ENCODE peak calls at places on chromosomes 6 and 20, in six cellular contexts. E is hepatocyte, B is upper lobe of right lung, I is ovary, G is adrenal gland, F is IMR-90. L is an unnamed sample.

GRCh38 chr20:4468114-4468513 is 253.6 kb upstream of the PRND start:
- DNase-seq in I (no peak), F (peak; percentile 8), B (no peak), E (no peak), G (no peak), L (no peak)

GRCh38 chr6:156917213-156917612 is 140.0 kb downstream of the ARID1B start:
- DNase-seq in G (no peak), E (no peak), B (no peak), F (no peak), I (no peak), L (no peak)

GRCh38 chr6:52663120-52663934 is 7.6 kb upstream of the TMEM14A start:
- DNase-seq in G (peak; percentile 69), B (no peak), F (peak; percentile 80), E (peak; percentile 83), I (peak; percentile 64), L (peak; percentile 39)

GRCh38 chr6:145244712-145245111 is 490.6 kb downstream of the EPM2A start:
- DNase-seq in F (no peak), B (no peak), E (peak; percentile 21), I (no peak), G (no peak), L (no peak)

GRCh38 chr6:45608252-45608911 is 230.6 kb upstream of the SUPT3H start:
- DNase-seq in B (no peak), I (no peak), F (peak; percentile 15), E (no peak), G (no peak), L (no peak)

GRCh38 chr6:2186516-2186915 is 58.9 kb downstream of the GMDS start:
- DNase-seq in F (no peak), B (no peak), G (no peak), I (no peak), E (no peak), L (no peak)

GRCh38 chr6:79719248-79719975 is 88.3 kb downstream of the SH3BGRL2 start:
- DNase-seq in I (no peak), B (no peak), G (no peak), E (no peak), F (peak; percentile 41), L (peak; percentile 13)

GRCh38 chr6:74609857-74610256 is 596.0 kb downstream of the COL12A1 start:
- DNase-seq in I (no peak), F (no peak), B (no peak), G (no peak), E (no peak), L (no peak)

GRCh38 chr6:144007779-144008500 is at the start of gene PLAGL1:
- DNase-seq in F (peak; percentile 55), E (peak; percentile 68), B (peak; percentile 84), I (peak; percentile 57), G (peak; percentile 79), L (peak; percentile 63)

GRCh38 chr20:1537731-1538058 is 19.8 kb downstream of the SIRPD start:
- DNase-seq in I (no peak), E (no peak), F (no peak), B (peak; percentile 72), G (peak; percentile 50), L (peak; percentile 14)

GRCh38 chr20:50621068-50621467 is 70.3 kb downstream of the RIPOR3 start:
- DNase-seq in B (no peak), G (no peak), I (no peak), E (no peak), F (no peak), L (no peak)

GRCh38 chr6:130720076-130720475 is 107.1 kb upstream of the SMLR1 start:
- DNase-seq in F (no peak), E (no peak), I (no peak), B (no peak), G (no peak), L (no peak)

GRCh38 chr6:149049230-149049629 is 268.3 kb upstream of the TAB2 start:
- DNase-seq in F (peak; percentile 41), I (no peak), B (no peak), E (no peak), G (no peak), L (no peak)

GRCh38 chr6:16762547-16763477 is 1.6 kb upstream of the ATXN1 start:
- DNase-seq in G (peak; percentile 57), E (peak; percentile 74), B (peak; percentile 87), I (peak; percentile 54), F (peak; percentile 97), L (peak; percentile 89)

GRCh38 chr6:168026925-168027324 is 29.5 kb downstream of the KIF25 start:
- DNase-seq in E (no peak), I (no peak), B (no peak), G (no peak), F (no peak), L (no peak)

GRCh38 chr6:51514396-51515051 is 572.9 kb downstream of the PKHD1 start:
- DNase-seq in I (no peak), E (peak; percentile 17), B (no peak), G (no peak), F (no peak), L (no peak)

GRCh38 chr6:147287869-147288271 is 83.7 kb downstream of the STXBP5 start:
- DNase-seq in E (peak; percentile 6), G (peak; percentile 41), F (peak; percentile 69), I (no peak), B (no peak), L (no peak)

GRCh38 chr20:48582361-48582991 is 245.3 kb downstream of the PREX1 start:
- DNase-seq in I (no peak), G (no peak), E (no peak), B (no peak), F (no peak), L (no peak)

GRCh38 chr6:106360989-106361430 is 493 bp downstream of the CRYBG1 start:
- DNase-seq in B (peak; percentile 70), I (no peak), G (no peak), F (no peak), E (peak; percentile 51), L (peak; percentile 16)

GRCh38 chr6:16519265-16520242 is 241.7 kb downstream of the ATXN1 start:
- DNase-seq in G (no peak), F (no peak), B (no peak), E (no peak), I (no peak), L (no peak)

DNA sequence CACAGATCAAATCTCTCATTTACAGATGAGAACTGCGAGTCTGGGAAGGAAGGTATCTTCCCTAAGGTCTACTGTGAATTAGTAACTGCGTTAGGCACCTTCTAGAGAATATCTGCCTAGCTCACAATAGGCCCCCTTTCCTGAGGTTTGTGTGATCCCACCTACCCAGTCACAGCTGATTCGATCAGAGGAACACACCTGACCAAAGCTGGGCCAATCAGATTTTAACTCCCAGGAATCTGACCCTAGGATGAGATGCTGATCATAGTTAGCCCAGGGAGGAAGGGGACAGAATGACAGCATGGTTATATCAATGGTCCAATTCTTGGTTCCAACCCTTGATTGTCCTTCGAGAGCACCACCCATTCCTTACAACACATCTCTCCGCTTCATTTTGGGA is 7.4 kb upstream of the CCDC167 start:
- DNase-seq in F (no peak), G (no peak), I (no peak), E (no peak), B (no peak), L (no peak)
- H3K4me1 ChIP-seq in F (no peaks in the 10 kb centered on the region), G (no peaks in the 10 kb centered on the region), I (no peaks in the 10 kb centered on the region), E (no peaks in the 10 kb centered on the region), B (peaks cover 3% of the 10 kb centered on the region), L (no peaks in the 10 kb centered on the region)

DNA sequence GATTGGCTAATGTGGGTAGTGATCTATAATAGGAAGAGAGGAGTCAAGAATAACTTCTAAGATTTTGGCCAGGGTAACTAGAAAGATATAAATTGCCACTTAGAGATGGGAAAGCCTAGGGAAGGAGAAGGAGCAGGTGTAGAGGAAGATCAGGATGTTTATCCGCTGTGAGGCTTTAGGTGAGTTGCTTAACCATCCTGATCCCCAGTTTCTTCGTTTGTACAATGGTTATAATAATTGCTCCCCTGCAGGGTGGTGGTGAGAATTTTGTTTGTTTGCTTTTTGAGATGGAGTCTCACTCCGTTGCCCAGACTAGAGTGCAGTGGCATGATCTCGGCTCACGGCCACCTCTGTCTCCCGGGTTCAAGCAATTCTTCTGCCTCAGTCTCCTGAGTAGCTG is 2.4 kb upstream of the MYMX start:
- DNase-seq in B (no peak), F (no peak), G (no peak), I (no peak), E (no peak), L (no peak)
- H3K4me3 ChIP-seq in B (no peak overlapping the region), F (no peak overlapping the region), G (no peak overlapping the region), I (no peak overlapping the region), E (no peak overlapping the region), L (no peak overlapping the region)

GRCh38 chr20:32451682-32452461 is 93.7 kb downstream of the ASXL1 start:
- DNase-seq in E (no peak), I (no peak), G (no peak), B (peak; percentile 51), F (no peak), L (no peak)

GRCh38 chr20:32454164-32455145 is 96.3 kb downstream of the ASXL1 start:
- DNase-seq in I (no peak), F (no peak), E (no peak), B (peak; percentile 58), G (no peak), L (no peak)

GRCh38 chr20:32453467-32454163 is 95.5 kb downstream of the ASXL1 start:
- DNase-seq in I (no peak), B (peak; percentile 53), E (no peak), F (no peak), G (no peak), L (no peak)

GRCh38 chr20:32451340-32451681 is 93.2 kb downstream of the ASXL1 start:
- DNase-seq in E (no peak), G (no peak), F (no peak), I (no peak), B (no peak), L (no peak)

DNA sequence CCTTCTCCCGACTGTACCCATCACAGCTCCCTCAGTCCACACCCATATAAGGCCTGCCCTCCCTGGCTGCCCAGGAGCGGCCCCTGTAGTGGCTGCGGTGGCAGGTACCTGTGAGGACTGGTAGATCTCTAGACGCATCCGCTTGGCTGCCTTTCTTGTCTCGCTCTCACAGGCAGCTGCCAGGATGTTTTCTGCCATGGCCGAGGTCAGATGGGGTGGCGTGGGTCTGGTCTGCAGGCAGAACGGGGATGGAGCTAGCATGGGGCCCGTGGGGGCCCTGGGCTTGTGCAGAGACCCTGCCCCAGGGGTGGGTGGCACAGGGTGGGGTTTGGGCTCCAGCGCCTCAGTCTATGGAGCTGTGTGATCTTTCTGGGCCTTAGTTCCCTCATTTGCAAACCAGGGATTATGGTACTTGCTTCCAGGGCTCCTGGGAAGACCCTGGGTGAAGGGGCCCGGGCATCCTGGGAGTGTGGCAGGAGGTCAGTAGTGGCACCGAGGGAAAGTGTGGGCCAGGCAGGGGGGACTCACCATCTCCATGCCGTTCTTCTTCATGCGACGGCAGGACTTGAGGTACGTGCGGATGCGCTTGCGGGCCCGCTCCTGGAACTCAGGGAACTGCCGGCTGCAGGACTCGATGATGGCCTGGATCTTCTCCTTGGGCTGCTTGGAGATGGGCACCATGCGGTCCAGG is 94.8 kb downstream of the ASXL1 start:
- DNase-seq in I (no peak), G (no peak), E (no peak), B (peak; percentile 43), F (no peak), L (no peak)
- H3K4me1 ChIP-seq in I (peaks cover 31% of the 10 kb centered on the region), G (peaks cover 7% of the 10 kb centered on the region), E (peaks cover 17% of the 10 kb centered on the region), B (peaks cover 31% of the 10 kb centered on the region), F (peaks cover 7% of the 10 kb centered on the region), L (peaks cover 18% of the 10 kb centered on the region)

DNA sequence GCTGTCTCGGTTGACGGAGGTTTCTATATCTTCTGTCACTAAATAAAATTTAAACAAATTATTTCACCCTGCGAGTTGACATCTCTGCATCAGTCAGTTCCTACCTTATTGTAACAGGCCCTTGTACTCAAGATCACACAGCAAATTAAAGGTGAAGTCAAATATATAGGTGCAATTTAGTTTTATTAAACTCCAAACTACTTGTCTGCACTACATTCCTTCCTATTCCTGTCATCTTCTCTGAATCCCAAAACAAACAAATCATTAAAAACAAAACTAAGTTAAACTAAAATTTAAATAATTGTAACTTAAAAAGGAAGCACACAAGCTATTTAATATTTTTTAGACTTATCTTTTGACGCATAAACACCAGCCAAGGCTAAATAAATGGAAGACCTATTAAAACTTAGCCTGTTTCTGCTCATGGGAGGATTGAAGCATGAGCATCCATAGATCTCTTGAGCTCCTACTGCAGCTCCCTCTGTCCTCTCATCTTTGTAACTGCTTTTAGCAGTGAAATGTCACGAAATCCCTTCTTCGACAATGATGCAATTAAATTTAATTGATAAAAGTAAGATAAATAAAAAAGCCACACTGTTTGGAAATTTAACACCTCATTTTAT is 1152.3 kb upstream of the GJE1 start:
- DNase-seq in F (peak; percentile 15), I (no peak), E (no peak), G (no peak), B (no peak), L (no peak)
- H3K4me3 ChIP-seq in F (no peak overlapping the region), I (no peak overlapping the region), E (no peak overlapping the region), G (no peak overlapping the region), B (no peak overlapping the region), L (no peak overlapping the region)

L was measured in thyroid gland.